ENCODE peak calls at places on chromosomes 16 and 17, in nine cellular contexts. P, Q, N, M, T, H, A, X and V are unnamed samples.
A peak's percentile ranks its signal among the peaks of the same experiment; 100 is the strongest.

GRCh38 chr17:44062871-44063270 is 3.6 kb downstream of the LSM12 start:
- DNase-seq in P (no peak), Q (no peak), N (no peak), M (no peak), T (no peak), H (no peak), A (no peak), X (no peak), V (no peak)

GRCh38 chr17:57404073-57404472 is 147.8 kb downstream of the MSI2 start:
- DNase-seq in P (no peak), Q (no peak), N (no peak), M (no peak), T (no peak), H (no peak), A (no peak), X (no peak), V (no peak)

GRCh38 chr16:19746561-19746960 is 28.5 kb downstream of the IQCK start:
- DNase-seq in P (no peak), Q (no peak), N (no peak), M (no peak), T (peak; percentile 22), H (no peak), A (no peak), X (no peak), V (no peak)

GRCh38 chr17:12048843-12049473 is 28.3 kb downstream of the MAP2K4 start:
- DNase-seq in P (no peak), Q (no peak), N (no peak), M (no peak), T (no peak), H (no peak), A (no peak), X (no peak), V (no peak)

GRCh38 chr17:66855204-66855603 is 20.3 kb downstream of the CACNG5 start:
- DNase-seq in P (no peak), Q (no peak), N (no peak), M (peak; percentile 42), T (peak; percentile 10), H (no peak), A (no peak), X (peak; percentile 73), V (no peak)

GRCh38 chr17:61574542-61575351 is 16.3 kb downstream of the NACA2 start:
- DNase-seq in P (no peak), Q (no peak), N (no peak), M (no peak), T (peak; percentile 54), H (no peak), A (no peak), X (peak; percentile 65), V (no peak)

GRCh38 chr16:12646490-12647274 is 157.0 kb downstream of the CPPED1 start:
- DNase-seq in P (no peak), Q (no peak), N (no peak), M (no peak), T (no peak), H (peak; percentile 66), A (no peak), X (no peak), V (no peak)

GRCh38 chr16:87235810-87236515 is 81.2 kb downstream of the C16orf95 start:
- DNase-seq in P (no peak), Q (no peak), N (no peak), M (no peak), T (no peak), H (no peak), A (no peak), X (peak; percentile 45), V (no peak)

GRCh38 chr16:72621651-72622050 is 426.3 kb downstream of the ZFHX3 start:
- DNase-seq in P (no peak), Q (no peak), N (no peak), M (no peak), T (no peak), H (no peak), A (no peak), X (no peak), V (no peak)

GRCh38 chr17:39225974-39226683 is 384 bp upstream of the STAC2 start:
- DNase-seq in P (peak; percentile 94), Q (peak; percentile 68), N (no peak), M (peak; percentile 95), T (peak; percentile 75), H (peak; percentile 89), A (peak; percentile 87), X (peak; percentile 99), V (no peak)

GRCh38 chr16:85994492-85995433 is 95.8 kb downstream of the IRF8 start:
- DNase-seq in P (no peak), Q (no peak), N (no peak), M (no peak), T (no peak), H (no peak), A (peak; percentile 46), X (no peak), V (no peak)

GRCh38 chr16:67406111-67406593 is 10.1 kb downstream of the ZDHHC1 start:
- DNase-seq in P (peak; percentile 63), Q (no peak), N (no peak), M (peak; percentile 52), T (peak; percentile 43), H (peak; percentile 84), A (peak; percentile 80), X (no peak), V (peak; percentile 77)

GRCh38 chr17:73695035-73695738 is 50.9 kb upstream of the SDK2 start:
- DNase-seq in P (no peak), Q (no peak), N (no peak), M (no peak), T (no peak), H (no peak), A (no peak), X (no peak), V (no peak)

GRCh38 chr17:57569860-57570259 is 175.2 kb downstream of the CCDC182 start:
- DNase-seq in P (no peak), Q (no peak), N (no peak), M (no peak), T (no peak), H (no peak), A (no peak), X (no peak), V (no peak)

GRCh38 chr16:14284930-14285541 is 213.9 kb downstream of the MRTFB start:
- DNase-seq in P (no peak), Q (no peak), N (peak; percentile 86), M (peak; percentile 86), T (peak; percentile 76), H (peak; percentile 86), A (peak; percentile 86), X (peak; percentile 73), V (no peak)

GRCh38 chr16:7227193-7227825 is 105.3 kb upstream of the RBFOX1 start:
- DNase-seq in P (no peak), Q (no peak), N (no peak), M (no peak), T (no peak), H (no peak), A (no peak), X (peak; percentile 25), V (no peak)

GRCh38 chr17:6701719-6702118 is 11.4 kb downstream of the SLC13A5 start:
- DNase-seq in P (no peak), Q (peak; percentile 19), N (no peak), M (no peak), T (peak; percentile 33), H (no peak), A (peak; percentile 43), X (peak; percentile 93), V (no peak)

GRCh38 chr17:75722542-75723095 is 1.4 kb downstream of the ITGB4 start:
- DNase-seq in P (no peak), Q (no peak), N (no peak), M (peak; percentile 64), T (no peak), H (no peak), A (no peak), X (no peak), V (no peak)

GRCh38 chr17:12567077-12568053 is 98.3 kb upstream of the MYOCD start:
- DNase-seq in P (no peak), Q (no peak), N (no peak), M (no peak), T (no peak), H (no peak), A (no peak), X (no peak), V (no peak)

GRCh38 chr17:77618173-77618572 is 340.3 kb upstream of the TNRC6C start:
- DNase-seq in P (no peak), Q (peak; percentile 31), N (peak; percentile 20), M (no peak), T (no peak), H (no peak), A (no peak), X (no peak), V (no peak)

GRCh38 chr16:21268236-21268635 is 9.9 kb downstream of the CRYM start:
- DNase-seq in P (no peak), Q (no peak), N (no peak), M (no peak), T (no peak), H (no peak), A (no peak), X (no peak), V (no peak)

GRCh38 chr17:62705781-62706597 is 78.5 kb downstream of the MRC2 start:
- DNase-seq in P (no peak), Q (no peak), N (peak; percentile 47), M (no peak), T (peak; percentile 56), H (no peak), A (peak; percentile 59), X (peak; percentile 64), V (no peak)
- H3K4me3 ChIP-seq in P (no peak overlapping the region), Q (no peak overlapping the region), N (no peak overlapping the region), M (peak overlapping the region; percentile 32), T (peak overlapping the region; percentile 69), H (no peak overlapping the region), A (no peak overlapping the region), X (peak overlapping the region; percentile 82), V (peak overlapping the region; percentile 72)

GRCh38 chr17:82623707-82624106 is 24.5 kb downstream of the WDR45B start:
- DNase-seq in P (no peak), Q (no peak), N (no peak), M (no peak), T (no peak), H (no peak), A (no peak), X (no peak), V (no peak)
- H3K4me1 ChIP-seq in P (no peaks in the 10 kb centered on the region), Q (no peaks in the 10 kb centered on the region), N (no peaks in the 10 kb centered on the region), M (no peaks in the 10 kb centered on the region), T (no peaks in the 10 kb centered on the region), H (no peaks in the 10 kb centered on the region), A (no peaks in the 10 kb centered on the region), X (no peaks in the 10 kb centered on the region), V (no peaks in the 10 kb centered on the region)

GRCh38 chr17:29393451-29393850 is 3.3 kb downstream of the TAOK1 start:
- DNase-seq in P (no peak), Q (no peak), N (no peak), M (no peak), T (peak; percentile 65), H (no peak), A (no peak), X (no peak), V (no peak)
- H3K27ac ChIP-seq in P (peak overlapping the region; percentile 6), Q (no peak overlapping the region), N (no peak overlapping the region), M (no peak overlapping the region), T (peak overlapping the region; percentile 18), H (no peak overlapping the region), A (peak overlapping the region; percentile 55), X (no peak overlapping the region), V (peak overlapping the region; percentile 45)

DNA sequence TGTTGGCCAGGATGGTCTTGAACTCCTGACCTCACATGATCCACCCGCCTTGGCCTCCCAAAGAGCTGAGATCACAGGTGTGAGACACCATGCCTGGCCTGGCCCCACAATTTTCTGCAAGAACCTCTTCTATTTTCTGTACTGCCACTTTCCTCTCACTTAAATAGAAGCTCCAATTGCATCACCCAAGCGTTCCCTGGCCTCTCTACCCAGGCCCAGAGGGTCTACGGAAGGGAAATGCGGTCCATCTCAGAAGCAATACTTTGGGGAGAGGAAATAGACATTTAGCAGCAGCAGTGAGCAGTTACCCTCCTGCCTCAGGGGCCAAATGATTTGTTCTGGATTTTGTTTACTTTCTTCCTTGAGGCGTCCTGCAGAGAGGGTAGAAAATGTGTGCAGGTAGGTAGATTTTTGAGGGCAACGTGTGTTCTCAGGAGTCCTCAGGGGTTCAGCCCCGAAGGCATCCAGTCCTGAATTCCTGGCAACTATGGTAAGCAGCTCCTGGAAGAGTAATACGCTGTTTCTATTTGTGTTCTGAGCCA is 11.0 kb downstream of the SLC6A4 start:
- DNase-seq in P (no peak), Q (no peak), N (no peak), M (no peak), T (no peak), H (no peak), A (no peak), X (no peak), V (no peak)
- H3K4me3 ChIP-seq in P (no peak overlapping the region), Q (no peak overlapping the region), N (no peak overlapping the region), M (no peak overlapping the region), T (no peak overlapping the region), H (no peak overlapping the region), A (no peak overlapping the region), X (no peak overlapping the region), V (no peak overlapping the region)